ENCODE peak calls at places on chromosomes 6 and 20, in four cellular contexts. V is bronchial epithelial cell, M is mucosa of descending colon, X is H1. C is an unnamed sample. For H3K36me3, the result is how much of the 10 kb centered on the place peaks cover.

GRCh38 chr6:63856271-63856670 is 220.7 kb downstream of the PHF3 start:
- DNase-seq in M (no peak), X (no peak), V (no peak), C (no peak)

GRCh38 chr6:118705799-118706481 is 54.5 kb upstream of the CEP85L start:
- DNase-seq in V (peak), M (no peak), X (no peak), C (no peak)

GRCh38 chr6:166333172-166333995 is 9.0 kb downstream of the SFT2D1 start:
- DNase-seq in M (no peak), V (no peak), X (no peak), C (no peak)

GRCh38 chr6:166586424-166587156 is at the start of gene RAMACL:
- DNase-seq in V (peak), X (peak), M (no peak), C (no peak)

GRCh38 chr20:32111763-32112162 is 2.2 kb downstream of the TM9SF4 start:
- DNase-seq in M (no peak), X (no peak), V (no peak), C (no peak)

GRCh38 chr6:125251516-125252229 is 50.1 kb downstream of the HDDC2 start:
- DNase-seq in M (no peak), V (no peak), X (no peak), C (no peak)

GRCh38 chr6:22886881-22887581 is 317.7 kb downstream of the HDGFL1 start:
- DNase-seq in M (no peak), V (peak), X (no peak), C (no peak)

GRCh38 chr6:107304421-107305025 is 154.8 kb downstream of the PDSS2 start:
- DNase-seq in V (peak), M (no peak), X (no peak), C (no peak)

GRCh38 chr6:16446241-16446640 is 207.9 kb downstream of the GMPR start:
- DNase-seq in V (no peak), M (no peak), X (no peak), C (no peak)

GRCh38 chr6:147053311-147053921 is 150.8 kb upstream of the STXBP5 start:
- DNase-seq in V (no peak), M (no peak), X (no peak), C (no peak)

GRCh38 chr6:22748681-22749080 is 179.3 kb downstream of the HDGFL1 start:
- DNase-seq in V (no peak), M (no peak), X (no peak), C (no peak)

GRCh38 chr6:98824907-98825601 is 9.3 kb upstream of the POU3F2 start:
- DNase-seq in X (peak), M (no peak), V (no peak), C (no peak)

GRCh38 chr20:45359406-45360148 is 3.4 kb upstream of the SYS1 start:
- DNase-seq in X (no peak), V (peak), M (no peak), C (no peak)

DNA sequence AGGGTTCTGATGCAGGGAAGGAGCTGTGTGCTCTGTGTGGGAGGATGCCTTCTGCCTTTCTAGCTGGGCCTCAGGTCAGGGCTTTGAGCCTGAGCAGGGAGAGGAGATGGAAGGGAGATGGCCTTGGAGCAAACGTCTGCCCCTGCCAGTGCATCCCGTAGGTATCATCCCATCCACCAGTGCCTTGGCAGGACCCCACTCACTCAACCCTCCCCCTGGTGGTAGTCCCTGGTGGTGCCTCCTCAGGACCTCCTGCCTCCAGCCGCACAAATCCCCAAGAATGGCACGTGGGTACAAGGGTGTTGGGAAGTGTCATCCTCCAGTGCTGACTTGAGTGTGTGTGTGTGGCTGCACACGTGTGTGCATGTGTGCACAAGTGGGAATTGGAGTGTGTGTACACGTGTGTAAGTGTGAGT is 23.1 kb upstream of the MICB start:
- DNase-seq in M (no peak), X (peak), V (no peak), C (no peak)
- TF ChIP-seq CTCF in M (no peak), X (peak), V (peak), C (no peak)

GRCh38 chr20:19986419-19986818 is 30.7 kb upstream of the NAA20 start:
- DNase-seq in V (no peak), M (no peak), X (no peak), C (no peak)
- H3K36me3 ChIP-seq in V (under half), M (under half), X (under half), C (under half)

GRCh38 chr6:25360611-25361010 is 81.4 kb downstream of the CARMIL1 start:
- DNase-seq in X (no peak), V (peak), M (no peak), C (no peak)

GRCh38 chr6:25363429-25363828 is 84.3 kb downstream of the CARMIL1 start:
- DNase-seq in X (no peak), M (no peak), V (no peak), C (no peak)

GRCh38 chr6:25365159-25365558 is 86.0 kb downstream of the CARMIL1 start:
- DNase-seq in M (no peak), V (no peak), X (no peak), C (no peak)

GRCh38 chr6:25359191-25359861 is 80.2 kb downstream of the CARMIL1 start:
- DNase-seq in V (peak), M (no peak), X (no peak), C (no peak)

DNA sequence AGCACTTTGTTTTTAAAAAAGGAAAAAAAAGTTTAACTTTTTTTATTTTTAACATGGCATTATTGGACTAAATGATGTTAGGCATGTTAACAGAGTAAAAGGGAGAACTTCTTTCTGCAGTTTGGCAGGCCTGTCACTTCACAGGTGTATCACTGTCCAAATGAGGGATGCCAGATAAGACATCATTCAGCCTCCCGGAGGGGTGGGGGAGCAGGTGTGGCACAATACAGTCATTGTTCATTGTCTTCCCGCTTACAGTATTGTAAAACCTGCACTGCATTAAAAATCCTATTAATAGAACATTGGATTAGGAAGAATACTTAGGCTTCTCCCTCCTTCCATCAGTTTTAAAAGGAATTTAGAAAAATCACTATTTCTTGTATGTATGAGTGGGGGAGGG is 80.7 kb downstream of the CARMIL1 start:
- DNase-seq in V (no peak), M (no peak), X (no peak), C (no peak)
- TF ChIP-seq CTCF in V (no peak), M (no peak), X (no peak), C (no peak)

DNA sequence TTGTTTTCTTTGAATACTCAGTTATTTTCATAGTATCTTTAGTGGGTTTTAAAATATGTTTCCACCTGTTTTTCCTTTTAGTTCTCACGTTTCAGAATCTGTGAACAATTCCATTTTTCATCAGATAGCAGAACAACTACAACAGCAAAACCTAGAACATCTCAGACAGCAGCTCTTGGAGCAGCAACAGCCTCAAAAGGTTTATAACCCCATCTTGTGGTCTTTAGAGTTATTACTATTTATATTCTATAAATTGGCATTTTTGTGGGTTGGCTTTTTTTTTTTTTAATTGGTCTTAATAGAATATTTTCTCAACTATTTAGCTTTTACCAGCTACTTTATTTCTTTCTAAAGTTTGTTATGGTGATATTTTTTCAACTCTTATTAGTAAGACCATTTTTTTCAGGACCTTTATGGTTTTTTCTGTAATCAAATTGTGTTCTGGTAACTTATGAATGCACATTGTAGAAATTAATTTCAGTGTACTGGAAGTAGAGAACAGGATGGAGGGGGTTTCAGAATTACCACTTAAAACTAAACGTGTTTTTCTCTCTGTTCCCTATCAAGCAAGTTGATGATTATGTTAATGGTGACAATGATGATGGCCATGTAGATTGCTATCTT is 72.2 kb downstream of the SCAF8 start:
- DNase-seq in M (no peak), X (no peak), V (peak), C (no peak)
- H3K36me3 ChIP-seq in M (under half), X (under half), V (under half), C (half or more)

GRCh38 chr6:26197736-26198625 is 110.8 kb downstream of the HFE start:
- DNase-seq in V (peak), M (peak), X (no peak), C (no peak)
- TF ChIP-seq CTCF in V (no peak), M (no peak), X (no peak), C (no peak)

GRCh38 chr6:35291491-35291890 is 6.1 kb upstream of the DEF6 start:
- DNase-seq in V (no peak), M (no peak), X (no peak), C (no peak)
- H3K36me3 ChIP-seq in V (under half), M (under half), X (under half), C (under half)

DNA sequence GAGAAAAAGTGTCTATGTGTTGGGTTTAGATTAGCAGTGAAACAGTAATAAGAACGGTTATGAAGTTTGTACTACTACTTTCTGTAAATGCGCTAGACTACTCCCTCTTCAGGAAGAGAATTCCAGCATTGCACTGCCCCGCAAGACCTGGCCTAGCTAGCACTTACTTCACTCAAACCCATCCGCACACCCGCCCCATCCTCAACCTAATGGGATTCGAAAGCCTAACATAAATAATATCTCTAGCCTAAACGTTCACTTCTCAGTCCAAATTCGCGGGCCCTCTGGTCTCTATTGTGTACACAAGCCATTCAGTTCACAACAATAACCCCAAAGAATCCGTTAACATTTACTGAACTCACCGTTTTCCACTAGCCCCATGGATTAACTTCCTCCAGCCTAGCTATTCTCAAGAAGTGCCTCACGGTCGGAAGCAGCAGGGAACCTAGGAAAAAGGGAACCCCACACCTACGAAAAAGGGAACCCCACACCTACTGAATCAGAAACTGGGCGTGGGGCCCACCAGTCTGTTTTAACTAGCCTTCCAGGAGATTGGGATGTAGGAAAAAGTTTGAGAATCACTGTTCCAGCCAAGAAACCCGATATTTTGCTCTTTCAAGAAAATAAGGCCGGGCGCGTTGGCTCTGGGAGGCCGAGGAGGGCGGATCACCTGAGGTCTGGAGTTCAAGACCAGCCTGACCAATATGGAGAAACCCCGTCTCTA is 45.4 kb upstream of the BTN3A2 start:
- DNase-seq in M (no peak), X (peak), V (no peak), C (no peak)
- TF ChIP-seq CTCF in M (no peak), X (no peak), V (no peak), C (peak)

GRCh38 chr6:56463443-56463842 is 179.2 kb downstream of the DST start:
- DNase-seq in X (no peak), M (no peak), V (no peak), C (no peak)
- H3K36me3 ChIP-seq in X (under half), M (under half), V (under half), C (half or more)